ENCODE peak calls at places on chromosomes 3 and 15, in five cellular contexts. R is RPMI8226; O is CD8-positive, alpha-beta memory T cell; P is activated CD4-positive, alpha-beta T cell treated with anti-CD3 and anti-CD28 coated beads for 24 hours; M is EL. D is an unnamed sample.

GRCh38 chr3:24591661-24592555 is 97.3 kb upstream of the THRB start:
- DNase-seq in R (no peak), M (peak), P (no peak), O (no peak), D (no peak)

GRCh38 chr3:195462308-195462610 is 19.4 kb upstream of the ACAP2 start:
- DNase-seq in P (no peak), O (no peak), M (no peak), R (no peak), D (no peak)

GRCh38 chr3:122952509-122952908 is 75.1 kb downstream of the SEMA5B start:
- DNase-seq in R (peak), O (no peak), M (no peak), P (no peak), D (peak)

GRCh38 chr3:184672972-184673875 is 38.6 kb downstream of the MAGEF1 start:
- DNase-seq in R (no peak), M (no peak), O (no peak), P (no peak), D (no peak)

GRCh38 chr3:194375473-194375872 is 5.9 kb upstream of the LRRC15 start:
- DNase-seq in O (no peak), R (no peak), P (no peak), M (no peak), D (no peak)

GRCh38 chr3:126156468-126156867 is 23.9 kb downstream of the ALDH1L1 start:
- DNase-seq in M (no peak), R (no peak), P (no peak), O (no peak), D (no peak)

GRCh38 chr3:190514163-190515153 is 573 bp downstream of the IL1RAP start:
- DNase-seq in M (peak), P (peak), R (peak), O (peak), D (peak)

GRCh38 chr15:39704684-39705083 is 78.0 kb downstream of the FSIP1 start:
- DNase-seq in O (no peak), R (no peak), M (no peak), P (no peak), D (no peak)

GRCh38 chr15:33086500-33087141 is 107.9 kb downstream of the FMN1 start:
- DNase-seq in O (no peak), P (no peak), R (peak), M (peak), D (no peak)

GRCh38 chr3:79202471-79203143 is 565.2 kb downstream of the ROBO1 start:
- DNase-seq in M (no peak), P (no peak), O (no peak), R (no peak), D (no peak)

GRCh38 chr15:64351265-64351664 is 4.7 kb downstream of the CSNK1G1 start:
- DNase-seq in R (no peak), P (no peak), O (no peak), M (peak), D (no peak)

GRCh38 chr15:66936115-66936863 is 129.1 kb upstream of the SMAD3 start:
- DNase-seq in O (no peak), M (peak), P (no peak), R (no peak), D (no peak)

GRCh38 chr3:114706591-114707224 is 412.9 kb downstream of the TIGIT start:
- DNase-seq in P (peak), O (no peak), M (peak), R (no peak), D (no peak)

D was measured in WTC11.